ENCODE peak calls at places on chromosomes 4 and X, in seven cellular contexts. W, G, V, N, T, R and Y are unnamed samples.

GRCh38 chrX:154490021-154490413 is 412 bp downstream of the SLC10A3 start:
- DNase-seq in W (no peak), G (peak), V (peak), N (peak), T (no peak), R (peak), Y (peak)

GRCh38 chr4:121072080-121072835 is at the start of gene NDNF:
- DNase-seq in W (peak), G (peak), V (peak), N (no peak), T (no peak), R (peak), Y (peak)

GRCh38 chrX:135432453-135432852 is 10.7 kb downstream of the SMIM10L2A start:
- DNase-seq in W (no peak), G (no peak), V (no peak), N (no peak), T (no peak), R (no peak), Y (no peak)

GRCh38 chr4:163681208-163681821 is 186.8 kb downstream of the TMA16 start:
- DNase-seq in W (no peak), G (no peak), V (peak), N (peak), T (no peak), R (no peak), Y (peak)

GRCh38 chrX:71558920-71559319 is 19.3 kb upstream of the GCNA start:
- DNase-seq in W (no peak), G (no peak), V (no peak), N (no peak), T (no peak), R (no peak), Y (no peak)

GRCh38 chr4:177348348-177348747 is 38.7 kb downstream of the NEIL3 start:
- DNase-seq in W (no peak), G (no peak), V (no peak), N (no peak), T (no peak), R (no peak), Y (no peak)

GRCh38 chrX:38891641-38892413 is 90.6 kb downstream of the MID1IP1 start:
- DNase-seq in W (no peak), G (no peak), V (peak), N (peak), T (no peak), R (peak), Y (peak)

GRCh38 chr4:168830777-168831512 is 179.1 kb downstream of the CBR4 start:
- DNase-seq in W (no peak), G (no peak), V (no peak), N (no peak), T (no peak), R (no peak), Y (no peak)

GRCh38 chrX:116267511-116268040 is 97.0 kb downstream of the AGTR2 start:
- DNase-seq in W (no peak), G (no peak), V (peak), N (no peak), T (no peak), R (no peak), Y (no peak)

GRCh38 chrX:47648376-47648775 is 2.0 kb downstream of the ELK1 start:
- DNase-seq in W (no peak), G (no peak), V (no peak), N (no peak), T (peak), R (no peak), Y (no peak)

GRCh38 chr4:185504098-185505047 is 30.9 kb downstream of the PDLIM3 start:
- DNase-seq in W (no peak), G (peak), V (peak), N (no peak), T (peak), R (peak), Y (no peak)

GRCh38 chr4:167903291-167903721 is 189.0 kb upstream of the ANXA10 start:
- DNase-seq in W (no peak), G (no peak), V (peak), N (peak), T (no peak), R (peak), Y (no peak)

GRCh38 chr4:6956434-6957147 is 47.0 kb downstream of the TBC1D14 start:
- DNase-seq in W (no peak), G (no peak), V (no peak), N (no peak), T (no peak), R (no peak), Y (no peak)

GRCh38 chr4:68288046-68288740 is 42.7 kb upstream of the TMPRSS11B start:
- DNase-seq in W (no peak), G (no peak), V (no peak), N (no peak), T (no peak), R (no peak), Y (no peak)

GRCh38 chr4:81454953-81455352 is 16.8 kb downstream of the RASGEF1B start:
- DNase-seq in W (no peak), G (no peak), V (no peak), N (no peak), T (no peak), R (no peak), Y (no peak)

GRCh38 chrX:139739138-139739537 is 31.2 kb upstream of the MCF2 start:
- DNase-seq in W (no peak), G (no peak), V (peak), N (peak), T (no peak), R (peak), Y (peak)

GRCh38 chr4:150570862-150571261 is 11.1 kb upstream of the MAB21L2 start:
- DNase-seq in W (no peak), G (no peak), V (no peak), N (peak), T (no peak), R (no peak), Y (no peak)

GRCh38 chr4:142845293-142846070 is 619 bp downstream of the INPP4B start:
- DNase-seq in W (peak), G (peak), V (no peak), N (no peak), T (peak), R (no peak), Y (no peak)

GRCh38 chr4:14169460-14169859 is 541.9 kb upstream of the BOD1L1 start:
- DNase-seq in W (no peak), G (no peak), V (peak), N (peak), T (no peak), R (peak), Y (no peak)

GRCh38 chr4:183783933-183784622 is 121.0 kb upstream of the STOX2 start:
- DNase-seq in W (no peak), G (no peak), V (peak), N (peak), T (no peak), R (peak), Y (no peak)

GRCh38 chrX:120672389-120672788 is 42.5 kb upstream of the C1GALT1C1 start:
- DNase-seq in W (no peak), G (peak), V (peak), N (peak), T (no peak), R (peak), Y (no peak)

GRCh38 chr4:113878718-113879117 is 100.7 kb downstream of the ARSJ start:
- DNase-seq in W (no peak), G (no peak), V (peak), N (peak), T (no peak), R (peak), Y (no peak)

GRCh38 chr4:148431401-148431800 is 10.8 kb downstream of the NR3C2 start:
- DNase-seq in W (no peak), G (no peak), V (no peak), N (no peak), T (no peak), R (no peak), Y (no peak)

GRCh38 chr4:183142566-183143545 is 43.8 kb downstream of the WWC2 start:
- DNase-seq in W (no peak), G (peak), V (peak), N (peak), T (no peak), R (peak), Y (no peak)

GRCh38 chr4:77927991-77928925 is 65.6 kb downstream of the MRPL1 start:
- DNase-seq in W (no peak), G (no peak), V (peak), N (peak), T (no peak), R (peak), Y (no peak)

GRCh38 chr4:4327652-4328121 is 37.6 kb downstream of the ZBTB49 start:
- DNase-seq in W (no peak), G (no peak), V (peak), N (no peak), T (no peak), R (peak), Y (no peak)

GRCh38 chr4:152014280-152014679 is 253.5 kb upstream of the GATB start:
- DNase-seq in W (no peak), G (no peak), V (no peak), N (no peak), T (no peak), R (no peak), Y (peak)

GRCh38 chr4:26787461-26788340 is 72.9 kb upstream of the STIM2 start:
- DNase-seq in W (peak), G (peak), V (peak), N (peak), T (no peak), R (peak), Y (peak)

GRCh38 chrX:151543706-151544105 is 19.8 kb upstream of the PASD1 start:
- DNase-seq in W (no peak), G (no peak), V (no peak), N (peak), T (no peak), R (no peak), Y (peak)

GRCh38 chr4:184099541-184099966 is 118.1 kb downstream of the ENPP6 start:
- DNase-seq in W (no peak), G (no peak), V (no peak), N (no peak), T (no peak), R (no peak), Y (no peak)

GRCh38 chrX:32155044-32155638 is 1056.2 kb downstream of the DMD start:
- DNase-seq in W (no peak), G (no peak), V (no peak), N (no peak), T (no peak), R (no peak), Y (no peak)

GRCh38 chrX:38985375-38985774 is 184.1 kb downstream of the MID1IP1 start:
- DNase-seq in W (no peak), G (no peak), V (peak), N (peak), T (no peak), R (no peak), Y (peak)

GRCh38 chrX:27309406-27309805 is 153.7 kb downstream of the PPP4R3C start:
- DNase-seq in W (no peak), G (no peak), V (peak), N (peak), T (no peak), R (no peak), Y (no peak)

GRCh38 chrX:51893931-51894696 is 691 bp downstream of the MAGED1 start:
- DNase-seq in W (peak), G (no peak), V (peak), N (no peak), T (no peak), R (no peak), Y (peak)

GRCh38 chr4:146478009-146478408 is 43.7 kb downstream of the SLC10A7 start:
- DNase-seq in W (no peak), G (no peak), V (no peak), N (no peak), T (no peak), R (no peak), Y (peak)

GRCh38 chr4:48254381-48255072 is 15.1 kb downstream of the TEC start:
- DNase-seq in W (no peak), G (no peak), V (peak), N (no peak), T (no peak), R (peak), Y (no peak)

GRCh38 chrX:110395877-110396276 is 37.2 kb downstream of the RTL9 start:
- DNase-seq in W (no peak), G (no peak), V (no peak), N (peak), T (no peak), R (no peak), Y (no peak)

DNA sequence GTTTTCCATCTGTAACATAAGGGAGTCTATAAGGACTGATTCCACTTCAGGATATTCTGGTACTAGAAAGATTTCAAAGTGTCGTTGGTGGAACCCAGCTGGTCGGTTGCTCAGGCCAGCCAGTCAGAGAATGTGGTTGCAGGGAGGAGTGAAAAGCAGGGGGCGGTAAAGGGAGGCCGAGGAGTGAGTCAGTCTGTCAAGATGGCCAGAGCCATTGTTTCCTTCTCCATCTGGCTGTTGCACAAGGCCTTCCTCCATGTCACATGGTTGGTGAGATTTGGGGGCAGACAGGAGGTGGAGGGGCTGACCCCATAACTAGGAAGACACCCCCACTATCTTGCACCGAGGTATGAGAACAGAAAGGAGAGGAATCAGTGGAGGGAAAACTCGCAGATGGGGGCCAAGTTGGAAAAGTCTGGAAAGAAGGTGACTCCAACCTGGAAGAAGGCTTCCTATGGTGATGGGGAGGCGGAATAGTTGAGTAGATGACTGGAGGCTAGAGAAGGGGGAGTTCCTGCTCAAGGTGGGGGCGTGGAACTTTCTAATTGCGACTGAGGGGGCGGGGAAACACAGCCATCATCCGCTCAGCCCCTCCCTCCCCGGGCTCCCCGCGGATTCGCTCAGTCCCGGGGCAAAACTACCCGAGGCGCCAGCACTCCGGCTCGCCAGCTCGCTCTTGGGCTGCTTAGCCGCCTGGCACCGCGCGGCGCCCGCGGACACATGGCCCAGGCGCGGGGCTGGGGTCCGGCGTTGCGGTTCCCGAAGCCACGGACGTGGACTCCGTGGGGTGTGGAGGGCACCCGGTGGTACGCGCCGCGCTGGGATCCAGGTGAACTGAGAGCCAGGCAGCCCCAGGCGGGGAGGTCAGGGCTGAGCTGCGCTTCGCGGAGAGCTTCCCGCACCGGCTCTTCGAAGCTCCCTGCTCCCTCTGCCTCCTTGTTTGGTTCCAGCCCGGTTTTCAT is 38.5 kb downstream of the STARD8 start:
- DNase-seq in W (peak), G (peak), V (peak), N (no peak), T (no peak), R (no peak), Y (peak)
- H3K4me3 ChIP-seq in W (peak), G (peak), V (peak), N (peak), T (peak), R (peak), Y (no peak)

GRCh38 chrX:92232182-92232581 is 453.0 kb downstream of the PCDH11X start:
- DNase-seq in W (no peak), G (no peak), V (peak), N (no peak), T (no peak), R (no peak), Y (no peak)
- TF ChIP-seq CTCF in W (peak), G (peak), V (peak), N (no peak), T (peak), R (no peak), Y (peak)

GRCh38 chr4:98997176-98997575 is 1.7 kb downstream of the METAP1 start:
- DNase-seq in W (no peak), G (no peak), V (no peak), N (peak), T (no peak), R (no peak), Y (no peak)

GRCh38 chr4:98996056-98996941 is 778 bp downstream of the METAP1 start:
- DNase-seq in W (no peak), G (no peak), V (peak), N (peak), T (no peak), R (peak), Y (peak)

GRCh38 chr4:98995183-98996055 is at the start of gene METAP1:
- DNase-seq in W (peak), G (peak), V (peak), N (peak), T (peak), R (peak), Y (peak)

GRCh38 chr4:98994474-98995182 is 893 bp upstream of the METAP1 start:
- DNase-seq in W (no peak), G (no peak), V (no peak), N (peak), T (no peak), R (peak), Y (no peak)

GRCh38 chr4:98993419-98994071 is 2.0 kb upstream of the METAP1 start:
- DNase-seq in W (peak), G (peak), V (no peak), N (no peak), T (no peak), R (no peak), Y (no peak)
- H3K4me3 ChIP-seq in W (no peak), G (no peak), V (no peak), N (no peak), T (no peak), R (no peak), Y (no peak)

GRCh38 chr4:40112393-40112792 is 55.7 kb downstream of the N4BP2 start:
- DNase-seq in W (no peak), G (no peak), V (no peak), N (no peak), T (no peak), R (no peak), Y (no peak)
- TF ChIP-seq CTCF in W (no peak), G (no peak), V (no peak), N (no peak), T (no peak), R (no peak), Y (no peak)

GRCh38 chr4:1170805-1171305 is 1.5 kb downstream of the SPON2 start:
- DNase-seq in W (no peak), G (no peak), V (no peak), N (no peak), T (no peak), R (no peak), Y (no peak)
- H3K4me3 ChIP-seq in W (peak), G (peak), V (peak), N (no peak), T (peak), R (peak), Y (no peak)

GRCh38 chr4:86108152-86108551 is 251.7 kb downstream of the MAPK10 start:
- DNase-seq in W (no peak), G (no peak), V (no peak), N (peak), T (no peak), R (no peak), Y (no peak)
- TF ChIP-seq CTCF in W (no peak), G (no peak), V (no peak), N (no peak), T (no peak), R (no peak), Y (no peak)

DNA sequence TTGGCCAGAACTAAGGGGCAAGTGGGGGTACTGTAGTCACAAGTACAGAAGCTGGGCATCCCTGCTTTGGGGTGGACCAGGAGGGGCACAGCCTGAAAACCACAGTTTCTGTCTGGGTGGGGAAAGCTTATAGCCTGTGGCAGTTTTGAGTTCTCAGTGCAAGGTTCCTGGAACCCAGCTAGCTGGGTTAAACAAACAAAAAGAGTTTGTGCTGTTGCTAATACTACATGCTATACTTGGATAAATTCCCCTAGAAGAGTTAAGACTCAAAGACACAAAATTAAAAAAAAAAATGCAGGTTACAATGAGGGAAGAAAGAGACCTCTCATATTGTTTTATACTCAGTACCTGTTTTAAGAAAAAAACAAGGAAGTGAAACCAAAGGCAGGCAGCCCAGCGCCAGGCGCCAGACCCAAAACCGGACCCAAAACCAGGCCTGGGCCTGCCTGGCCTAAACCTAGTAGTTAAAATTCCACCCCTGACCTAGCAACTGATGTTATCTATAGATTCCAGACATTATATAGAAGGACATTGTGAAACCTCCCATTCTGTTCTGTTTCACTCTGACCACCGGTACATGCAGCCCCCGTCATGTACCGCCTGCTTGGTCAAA is 50.8 kb downstream of the SLC2A9 start:
- DNase-seq in W (no peak), G (no peak), V (no peak), N (no peak), T (no peak), R (no peak), Y (peak)
- H3K4me3 ChIP-seq in W (no peak), G (no peak), V (no peak), N (no peak), T (no peak), R (no peak), Y (peak)

DNA sequence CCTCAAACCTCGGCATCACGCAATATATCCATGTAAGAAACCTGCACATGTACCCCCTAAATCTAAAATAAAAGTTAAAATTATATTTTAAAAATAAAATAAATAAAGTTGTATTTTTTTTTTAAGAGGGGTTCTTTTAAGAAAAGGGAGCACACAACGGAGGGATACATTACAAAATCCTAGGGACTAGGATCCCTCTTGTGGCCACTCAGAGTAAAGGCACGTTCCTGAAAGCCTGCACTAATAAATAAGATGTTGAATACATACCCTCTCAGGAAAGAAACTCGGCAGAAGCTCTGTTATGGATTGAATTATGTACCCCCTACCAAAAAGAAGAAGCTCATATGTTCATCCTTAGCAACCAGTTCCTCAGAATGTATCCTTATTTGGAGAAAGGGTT is 50.9 kb upstream of the PRDX4 start:
- DNase-seq in W (no peak), G (no peak), V (peak), N (peak), T (no peak), R (peak), Y (peak)
- TF ChIP-seq CTCF in W (peak), G (peak), V (peak), N (peak), T (peak), R (peak), Y (peak)

GRCh38 chr4:189096717-189097116 is 844.0 kb upstream of the FRG1 start:
- DNase-seq in W (peak), G (no peak), V (no peak), N (no peak), T (no peak), R (no peak), Y (no peak)
- H3K4me3 ChIP-seq in W (no peak), G (no peak), V (no peak), N (no peak), T (no peak), R (no peak), Y (no peak)

GRCh38 chr4:52512291-52512690 is 146.8 kb downstream of the USP46 start:
- DNase-seq in W (no peak), G (no peak), V (no peak), N (no peak), T (no peak), R (no peak), Y (no peak)

GRCh38 chr4:52507774-52508173 is 151.3 kb downstream of the USP46 start:
- DNase-seq in W (no peak), G (no peak), V (no peak), N (no peak), T (no peak), R (no peak), Y (no peak)

GRCh38 chr4:52511825-52512224 is 147.3 kb downstream of the USP46 start:
- DNase-seq in W (no peak), G (no peak), V (no peak), N (no peak), T (no peak), R (no peak), Y (no peak)

GRCh38 chr4:52510939-52511583 is 148.0 kb downstream of the USP46 start:
- DNase-seq in W (no peak), G (no peak), V (no peak), N (no peak), T (no peak), R (no peak), Y (no peak)
- TF ChIP-seq CTCF in W (no peak), G (no peak), V (no peak), N (no peak), T (no peak), R (no peak), Y (no peak)